ENCODE peak calls at places on chromosomes 4 and X, in six cellular contexts. I, P, S, Z, K and X are unnamed samples.

GRCh38 chr4:140211693-140212092 is 57.7 kb upstream of the MAML3 start:
- DNase-seq in S (no peak), Z (no peak), I (no peak), K (no peak), P (no peak), X (no peak)

GRCh38 chrX:20641954-20642353 is 375.2 kb upstream of the RPS6KA3 start:
- DNase-seq in S (no peak), P (no peak), I (no peak), K (no peak), Z (no peak), X (no peak)

GRCh38 chr4:143581331-143581961 is 67.9 kb downstream of the SMARCA5 start:
- DNase-seq in P (no peak), K (no peak), S (no peak), I (no peak), Z (no peak), X (no peak)

GRCh38 chrX:105610401-105610800 is 211.9 kb upstream of the NRK start:
- DNase-seq in Z (no peak), P (peak), I (peak), S (no peak), K (no peak), X (peak)

GRCh38 chr4:172554588-172554987 is 614.0 kb upstream of the GALNT7 start:
- DNase-seq in S (no peak), Z (no peak), I (no peak), P (no peak), K (no peak), X (no peak)

GRCh38 chrX:23514082-23514481 is 153.2 kb upstream of the PRDX4 start:
- DNase-seq in I (no peak), S (no peak), K (no peak), P (no peak), Z (no peak), X (no peak)

GRCh38 chrX:9188117-9188516 is 154.2 kb upstream of the FAM9B start:
- DNase-seq in K (no peak), P (no peak), Z (no peak), S (no peak), I (no peak), X (no peak)

GRCh38 chrX:123807825-123808416 is 51.9 kb upstream of the XIAP start:
- DNase-seq in P (no peak), I (no peak), Z (no peak), S (no peak), K (no peak), X (no peak)

GRCh38 chrX:108177321-108177990 is 85.9 kb downstream of the ATG4A start:
- DNase-seq in Z (no peak), I (no peak), K (no peak), P (no peak), S (no peak), X (no peak)

GRCh38 chrX:71617742-71618141 is 569 bp downstream of the CXCR3 start:
- DNase-seq in S (no peak), I (no peak), K (no peak), P (no peak), Z (no peak), X (no peak)

GRCh38 chr4:112523764-112524505 is 8.0 kb upstream of the NEUROG2 start:
- DNase-seq in S (no peak), I (peak), K (no peak), Z (no peak), P (peak), X (peak)

GRCh38 chr4:110621328-110621812 is 1.5 kb downstream of the PITX2 start:
- DNase-seq in K (no peak), Z (no peak), P (no peak), I (no peak), S (no peak), X (no peak)

GRCh38 chr4:186999676-187000075 is 276.0 kb upstream of the FAT1 start:
- DNase-seq in I (peak), S (no peak), K (no peak), Z (no peak), P (no peak), X (no peak)

GRCh38 chr4:16897351-16897750 is 1.1 kb downstream of the LDB2 start:
- DNase-seq in S (no peak), P (no peak), Z (no peak), I (peak), K (no peak), X (no peak)
- H3K4me3 ChIP-seq in S (peak), P (no peak), Z (peak), I (peak), K (peak), X (peak)

DNA sequence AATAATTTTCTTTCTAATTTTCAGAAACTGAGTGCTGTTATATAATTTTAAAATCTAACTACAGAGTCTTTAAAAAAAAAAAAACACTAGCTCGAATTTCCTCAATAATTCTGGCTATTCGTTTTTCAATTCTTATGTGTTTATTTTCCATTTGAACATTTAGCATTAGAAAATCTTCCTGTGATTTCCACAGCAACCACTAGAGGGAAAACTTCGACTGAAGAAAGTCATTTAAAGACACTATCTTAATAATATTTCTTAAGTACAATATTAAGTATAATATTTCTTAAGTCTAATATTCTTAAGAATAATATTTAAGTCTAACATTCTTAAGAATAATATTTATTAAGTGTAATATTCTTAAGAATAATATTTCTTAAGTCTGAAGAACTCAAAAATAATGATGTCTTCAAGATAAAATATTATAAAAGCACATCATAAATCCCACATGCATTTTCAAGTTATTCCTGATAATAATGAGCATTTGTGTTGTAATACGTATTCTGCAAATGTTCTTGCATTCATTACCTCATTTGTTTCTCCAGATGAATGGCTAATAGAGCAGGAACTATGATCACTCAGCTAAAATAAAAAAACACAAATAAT is 118.4 kb upstream of the WDR17 start:
- DNase-seq in I (peak), K (no peak), Z (no peak), P (peak), S (no peak), X (no peak)
- H3K4me3 ChIP-seq in I (peak), K (peak), Z (peak), P (no peak), S (peak), X (no peak)

GRCh38 chrX:68307767-68308166 is 125.5 kb downstream of the OPHN1 start:
- DNase-seq in S (no peak), K (no peak), Z (no peak), I (peak), P (peak), X (no peak)
- H3K4me3 ChIP-seq in S (no peak), K (no peak), Z (no peak), I (no peak), P (no peak), X (no peak)

DNA sequence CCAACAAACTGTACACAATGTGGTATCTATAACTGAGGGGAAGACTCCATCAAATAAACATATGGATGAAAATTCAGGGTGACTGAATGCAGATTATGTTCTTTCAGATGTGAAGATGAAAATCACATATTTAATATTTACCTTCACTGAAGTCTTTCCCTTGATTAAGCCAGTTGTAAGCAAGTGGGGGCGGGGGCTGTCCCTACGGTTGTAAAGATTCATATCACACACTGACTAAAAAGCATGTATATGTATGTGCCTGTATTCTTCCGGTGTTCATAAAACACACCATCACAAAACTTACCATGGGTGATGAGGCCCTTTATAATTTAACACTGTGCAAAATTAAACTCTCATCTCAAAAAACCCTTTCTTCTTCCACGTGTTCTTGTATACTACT is 1.3 kb downstream of the TAB3 start:
- DNase-seq in Z (no peak), I (no peak), P (no peak), K (no peak), S (no peak), X (no peak)
- H3K4me3 ChIP-seq in Z (peak), I (peak), P (peak), K (peak), S (peak), X (peak)

DNA sequence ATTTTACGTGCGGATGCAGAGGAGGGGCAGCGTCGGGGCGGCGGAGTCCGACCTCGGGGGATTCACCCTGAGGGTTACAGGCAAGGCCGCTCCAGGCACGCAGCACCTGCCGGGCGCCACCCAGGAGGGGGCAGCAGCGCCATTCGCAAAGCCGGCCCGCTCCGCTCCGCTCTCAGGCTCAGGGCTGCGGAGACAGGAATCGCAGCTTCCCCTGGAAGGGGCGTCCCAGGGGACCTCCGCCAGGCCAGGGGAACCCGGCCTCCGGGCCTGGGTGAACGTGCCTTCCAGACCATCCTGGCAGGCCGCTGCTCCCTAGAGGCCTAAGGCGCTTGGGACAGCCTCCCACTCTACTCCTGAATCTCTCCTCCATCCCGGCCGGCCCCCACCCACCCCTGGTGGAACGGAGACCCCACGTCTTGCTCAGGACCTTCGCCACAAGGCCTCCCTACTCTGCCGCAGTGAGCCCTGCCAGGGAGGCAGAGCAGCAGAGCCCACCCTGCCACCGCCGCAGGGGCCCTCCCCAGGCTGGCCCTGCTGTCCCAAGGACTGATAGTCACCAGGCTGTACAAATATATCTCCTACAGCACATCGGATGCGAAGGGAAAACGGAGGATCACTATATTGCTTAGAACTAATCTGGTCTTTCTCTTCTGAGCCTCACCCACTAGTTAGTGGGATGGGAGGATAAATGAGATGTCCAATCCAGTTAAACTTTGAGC is 114.9 kb downstream of the SMIM20 start:
- DNase-seq in K (no peak), Z (no peak), I (peak), P (peak), S (peak), X (no peak)
- H3K4me3 ChIP-seq in K (peak), Z (peak), I (no peak), P (no peak), S (peak), X (no peak)